ENCODE peak calls at places on chromosomes 6 and 20, in ten cellular contexts. E, F, X, G, V, A, T, Z, P and I are unnamed samples.

GRCh38 chr20:50216543-50217206 is 26.0 kb downstream of the CEBPB start:
- DNase-seq in P (no peak), G (peak; percentile 24), V (no peak), T (no peak), X (no peak), Z (no peak), A (no peak), F (no peak), E (no peak), I (no peak)

GRCh38 chr6:26025894-26026832 is 61.1 kb upstream of the HFE start:
- DNase-seq in X (peak; percentile 92), V (peak; percentile 98), G (peak; percentile 86), A (peak; percentile 97), F (peak; percentile 93), T (peak; percentile 95), Z (peak; percentile 97), P (peak; percentile 94), E (peak; percentile 70), I (peak; percentile 88)

GRCh38 chr6:51283723-51284122 is 465.1 kb downstream of the TFAP2B start:
- DNase-seq in X (no peak), F (no peak), V (no peak), G (no peak), Z (no peak), T (no peak), A (no peak), P (no peak), E (no peak), I (no peak)

GRCh38 chr6:27288136-27289044 is 23.7 kb downstream of the POM121L2 start:
- DNase-seq in P (no peak), A (no peak), Z (no peak), V (no peak), X (no peak), F (no peak), E (no peak), G (no peak), T (peak; percentile 12), I (no peak)

GRCh38 chr6:135525550-135525949 is 28.0 kb upstream of the AHI1 start:
- DNase-seq in X (no peak), P (no peak), G (no peak), Z (no peak), T (no peak), E (no peak), F (no peak), V (peak; percentile 41), A (no peak), I (no peak)

GRCh38 chr6:20554326-20554725 is 20.1 kb downstream of the CDKAL1 start:
- DNase-seq in G (no peak), X (no peak), P (no peak), E (no peak), T (no peak), Z (peak; percentile 43), V (no peak), F (no peak), A (no peak), I (no peak)

GRCh38 chr20:34061695-34062094 is 50.3 kb downstream of the EIF2S2 start:
- DNase-seq in Z (no peak), G (no peak), F (no peak), E (no peak), V (no peak), T (no peak), X (no peak), P (no peak), A (no peak), I (no peak)

GRCh38 chr6:170231496-170232185 is 59.2 kb downstream of the DLL1 start:
- DNase-seq in E (no peak), V (no peak), Z (no peak), T (no peak), X (no peak), F (no peak), P (no peak), G (no peak), A (no peak), I (no peak)

GRCh38 chr6:155828989-155829388 is 373.4 kb upstream of the NOX3 start:
- DNase-seq in E (no peak), Z (no peak), G (no peak), T (no peak), V (no peak), X (no peak), P (no peak), F (no peak), A (no peak), I (no peak)

GRCh38 chr6:143958839-143959399 is 49.1 kb downstream of the PLAGL1 start:
- DNase-seq in V (no peak), G (no peak), P (no peak), X (no peak), Z (no peak), E (no peak), F (no peak), A (no peak), T (no peak), I (peak; percentile 90)

GRCh38 chr6:165880721-165881120 is 217.7 kb upstream of the PDE10A start:
- DNase-seq in P (no peak), Z (no peak), A (no peak), G (no peak), T (no peak), F (no peak), X (no peak), E (no peak), V (no peak), I (no peak)

GRCh38 chr6:142856857-142857608 is 87.9 kb downstream of the HIVEP2 start:
- DNase-seq in Z (no peak), E (no peak), V (no peak), A (no peak), P (peak; percentile 71), G (no peak), T (no peak), X (peak; percentile 25), F (no peak), I (no peak)

GRCh38 chr20:9518776-9519175 is 4.4 kb downstream of the LAMP5 start:
- DNase-seq in V (no peak), G (no peak), F (no peak), P (no peak), E (no peak), X (no peak), T (no peak), Z (no peak), A (no peak), I (no peak)